ENCODE peak calls at places on chromosomes 3 and 15, in seven cellular contexts. Q is NT2/D1; D is sciatic nerve; U is CD8-positive, alpha-beta memory T cell; I is PC-9; R is HT1080; Y is left lung. N is an unnamed sample.

GRCh38 chr3:45923755-45924154 is 19.5 kb upstream of the CXCR6 start:
- DNase-seq in D (no peak), R (peak), I (no peak), Y (no peak), Q (no peak), U (no peak), N (no peak)

GRCh38 chr3:180882115-180882514 is 30.4 kb upstream of the FXR1 start:
- DNase-seq in Q (no peak), I (no peak), R (no peak), D (no peak), Y (no peak), U (no peak), N (no peak)

GRCh38 chr3:172153335-172153861 is 114.0 kb downstream of the FNDC3B start:
- DNase-seq in Q (no peak), U (no peak), I (peak), Y (peak), R (peak), D (peak), N (peak)

GRCh38 chr3:124636863-124637296 is 93.4 kb upstream of the UMPS start:
- DNase-seq in Q (no peak), R (no peak), I (no peak), Y (no peak), U (no peak), D (no peak), N (no peak)

GRCh38 chr3:56251343-56251945 is 216.8 kb downstream of the ERC2 start:
- DNase-seq in D (peak), Y (no peak), Q (peak), I (peak), R (peak), U (no peak), N (peak)

GRCh38 chr3:126270145-126270811 is 86.9 kb downstream of the KLF15 start:
- DNase-seq in Y (peak), D (peak), U (no peak), R (no peak), Q (no peak), I (no peak), N (no peak)

GRCh38 chr3:46695962-46696922 is 2.8 kb upstream of the ALS2CL start:
- DNase-seq in D (no peak), Q (no peak), I (no peak), R (no peak), Y (no peak), U (no peak), N (no peak)

GRCh38 chr3:171965088-171965712 is 74.2 kb upstream of the FNDC3B start:
- DNase-seq in D (no peak), Y (no peak), I (no peak), R (no peak), Q (no peak), U (no peak), N (no peak)

GRCh38 chr3:57080171-57080570 is 19.7 kb downstream of the SPATA12 start:
- DNase-seq in Q (no peak), Y (no peak), U (no peak), R (no peak), D (no peak), I (no peak), N (no peak)

GRCh38 chr3:184176377-184177330 is 2.0 kb downstream of the AP2M1 start:
- DNase-seq in U (no peak), I (peak), Q (peak), Y (no peak), R (peak), D (peak), N (peak)

GRCh38 chr3:146550743-146551510 is 6.5 kb upstream of the PLSCR1 start:
- DNase-seq in U (no peak), Q (no peak), D (no peak), I (peak), Y (no peak), R (peak), N (no peak)

GRCh38 chr3:94787734-94788133 is 724.9 kb downstream of the NSUN3 start:
- DNase-seq in D (no peak), U (no peak), Q (no peak), R (no peak), I (no peak), Y (no peak), N (no peak)

GRCh38 chr3:167109746-167110145 is 270.4 kb downstream of the ZBBX start:
- DNase-seq in R (no peak), I (no peak), U (no peak), Q (no peak), Y (no peak), D (no peak), N (no peak)

GRCh38 chr15:76566276-76566675 is 229.7 kb downstream of the ISL2 start:
- DNase-seq in Y (no peak), D (no peak), Q (no peak), I (no peak), R (no peak), U (no peak), N (no peak)

GRCh38 chr3:180267202-180267843 is 230.6 kb upstream of the PEX5L start:
- DNase-seq in D (no peak), I (no peak), U (no peak), R (peak), Q (no peak), Y (no peak), N (no peak)

GRCh38 chr3:124885466-124886167 is 1.5 kb downstream of the ITGB5 start:
- DNase-seq in Y (no peak), I (no peak), D (no peak), U (no peak), Q (no peak), R (peak), N (no peak)

GRCh38 chr3:60650171-60650570 is 601.1 kb downstream of the FHIT start:
- DNase-seq in R (peak), D (no peak), I (no peak), Q (no peak), Y (no peak), U (no peak), N (no peak)

GRCh38 chr15:34644061-34644460 is 60.6 kb upstream of the GOLGA8B start:
- DNase-seq in R (peak), U (no peak), Q (no peak), D (no peak), Y (no peak), I (no peak), N (no peak)

GRCh38 chr3:25713316-25713967 is 48.7 kb upstream of the TOP2B start:
- DNase-seq in R (no peak), U (no peak), D (no peak), I (no peak), Y (no peak), Q (no peak), N (no peak)

GRCh38 chr3:50299929-50300680 is 900 bp upstream of the HYAL3 start:
- DNase-seq in Y (peak), R (peak), D (no peak), U (no peak), Q (no peak), I (no peak), N (no peak)

GRCh38 chr3:148938931-148939330 is 52.4 kb upstream of the GYG1 start:
- DNase-seq in D (no peak), I (no peak), Y (no peak), R (no peak), Q (no peak), U (no peak), N (no peak)

GRCh38 chr3:149277338-149277813 is 55.7 kb upstream of the CP start:
- DNase-seq in Y (no peak), D (no peak), I (no peak), U (no peak), R (peak), Q (no peak), N (peak)

GRCh38 chr3:191873741-191874140 is 412.8 kb downstream of the PYDC2 start:
- DNase-seq in D (no peak), I (no peak), U (no peak), R (no peak), Y (no peak), Q (no peak), N (no peak)

GRCh38 chr3:151931171-151931570 is 57.7 kb downstream of the SUCNR1 start:
- DNase-seq in I (no peak), R (peak), U (no peak), D (no peak), Y (no peak), Q (no peak), N (no peak)

GRCh38 chr3:99909714-99910508 is 92.2 kb downstream of the CMSS1 start:
- DNase-seq in I (peak), D (no peak), Q (no peak), R (no peak), U (no peak), Y (no peak), N (peak)

GRCh38 chr3:61894988-61895935 is 333.9 kb downstream of the PTPRG start:
- DNase-seq in Q (peak), D (peak), Y (no peak), R (peak), I (peak), U (no peak), N (peak)

GRCh38 chr3:123124936-123125335 is 58.1 kb downstream of the PDIA5 start:
- DNase-seq in Y (no peak), D (no peak), R (no peak), U (no peak), I (no peak), Q (no peak), N (no peak)

GRCh38 chr3:126542340-126543241 is 16.1 kb downstream of the C3orf22 start:
- DNase-seq in Q (no peak), R (no peak), D (peak), U (peak), Y (peak), I (no peak), N (no peak)

GRCh38 chr3:48662753-48663488 is at the start of gene CELSR3:
- DNase-seq in Q (peak), U (peak), D (peak), Y (peak), R (peak), I (peak), N (no peak)

GRCh38 chr3:104273046-104273649 is 1093.6 kb upstream of the ALCAM start:
- DNase-seq in I (no peak), U (no peak), D (no peak), R (peak), Q (peak), Y (no peak), N (peak)

GRCh38 chr15:37872661-37873060 is 61.8 kb upstream of the TMCO5A start:
- DNase-seq in I (no peak), Q (no peak), Y (peak), U (no peak), R (no peak), D (no peak), N (no peak)

GRCh38 chr3:194880940-194881925 is 195.6 kb downstream of the FAM43A start:
- DNase-seq in R (no peak), U (no peak), D (no peak), Y (no peak), I (no peak), Q (no peak), N (no peak)

GRCh38 chr15:62138124-62138523 is 27.0 kb downstream of the C2CD4B start:
- DNase-seq in D (no peak), I (no peak), Q (no peak), U (no peak), R (peak), Y (no peak), N (no peak)

GRCh38 chr3:178063475-178063874 is 472.8 kb upstream of the KCNMB2 start:
- DNase-seq in I (no peak), D (no peak), Q (no peak), R (peak), U (no peak), Y (no peak), N (no peak)